ENCODE peak calls at places on chromosomes 3 and 15, in six cellular contexts. X is kidney, W is neural progenitor cell, R is OCI-LY7, I is PC-9, E is H9. D is an unnamed sample.
A peak's percentile ranks its signal among the peaks of the same experiment; 100 is the strongest.

GRCh38 chr15:70963199-70963598 is 70.6 kb downstream of the LRRC49 start:
- DNase-seq in X (no peak), W (no peak), R (no peak), E (no peak), I (no peak), D (no peak)

GRCh38 chr3:45124379-45124778 is 21.8 kb downstream of the CDCP1 start:
- DNase-seq in E (no peak), I (peak; percentile 67), R (no peak), X (no peak), W (no peak), D (peak; percentile 48)

GRCh38 chr3:141940204-141940776 is 63.8 kb downstream of the ATP1B3 start:
- DNase-seq in R (peak; percentile 39), I (peak; percentile 95), E (peak; percentile 47), W (peak; percentile 15), X (peak; percentile 82), D (peak; percentile 95)

GRCh38 chr3:139364549-139364948 is 20.7 kb downstream of the MRPS22 start:
- DNase-seq in X (no peak), I (no peak), W (no peak), E (no peak), R (no peak), D (no peak)

GRCh38 chr3:188446791-188447190 is 292.8 kb downstream of the LPP start:
- DNase-seq in X (no peak), R (peak; percentile 91), E (no peak), I (no peak), W (no peak), D (no peak)

GRCh38 chr15:50182233-50183013 is 427 bp downstream of the SLC27A2 start:
- DNase-seq in I (peak; percentile 34), E (peak; percentile 51), X (peak; percentile 81), R (no peak), W (peak; percentile 61), D (no peak)

GRCh38 chr15:37880009-37880834 is 54.2 kb upstream of the TMCO5A start:
- DNase-seq in X (no peak), I (peak; percentile 22), W (peak; percentile 68), E (no peak), R (peak; percentile 31), D (no peak)

GRCh38 chr3:122407946-122408345 is 7.9 kb downstream of the WDR5B start:
- DNase-seq in X (no peak), R (no peak), E (no peak), I (no peak), W (no peak), D (no peak)

GRCh38 chr3:155019576-155019975 is 60.5 kb upstream of the MME start:
- DNase-seq in E (no peak), X (no peak), W (no peak), I (no peak), R (no peak), D (no peak)

GRCh38 chr3:128907706-128908445 is 28.5 kb downstream of the ACAD9 start:
- DNase-seq in R (no peak), X (no peak), I (no peak), W (no peak), E (no peak), D (no peak)

GRCh38 chr15:63374686-63375520 is 6.7 kb downstream of the CA12 start:
- DNase-seq in E (no peak), I (peak; percentile 38), X (no peak), W (no peak), R (no peak), D (no peak)

GRCh38 chr3:105953831-105954230 is 85.0 kb upstream of the CBLB start:
- DNase-seq in X (no peak), W (no peak), I (no peak), E (no peak), R (no peak), D (no peak)

GRCh38 chr15:85947936-85948335 is 131.7 kb upstream of the AGBL1 start:
- DNase-seq in E (no peak), R (no peak), W (no peak), I (no peak), X (no peak), D (no peak)

GRCh38 chr3:178198329-178198728 is 337.9 kb upstream of the KCNMB2 start:
- DNase-seq in I (no peak), W (no peak), E (no peak), R (no peak), X (no peak), D (no peak)

GRCh38 chr15:40232625-40233070 is 6.2 kb upstream of the PAK6 start:
- DNase-seq in E (no peak), R (no peak), I (peak; percentile 35), W (no peak), X (no peak), D (no peak)

GRCh38 chr3:13497386-13497785 is 17.3 kb downstream of the HDAC11 start:
- DNase-seq in X (peak; percentile 19), W (no peak), E (no peak), R (no peak), I (no peak), D (no peak)
- H3K27ac ChIP-seq in X (no peak overlapping the region), W (no peak overlapping the region), E (no peak overlapping the region), R (no peak overlapping the region), I (no peak overlapping the region), D (no peak overlapping the region)

GRCh38 chr15:66766282-66767228 is 64.5 kb downstream of the SMAD6 start:
- DNase-seq in I (no peak), X (no peak), E (no peak), R (no peak), W (no peak), D (no peak)

GRCh38 chr15:66764067-66764428 is 62.0 kb downstream of the SMAD6 start:
- DNase-seq in X (no peak), I (no peak), E (no peak), R (no peak), W (no peak), D (no peak)

GRCh38 chr15:66767370-66767769 is 65.3 kb downstream of the SMAD6 start:
- DNase-seq in X (no peak), R (no peak), I (no peak), W (no peak), E (no peak), D (no peak)

GRCh38 chr15:66763186-66764066 is 61.4 kb downstream of the SMAD6 start:
- DNase-seq in R (no peak), I (peak; percentile 92), X (peak; percentile 95), E (no peak), W (no peak), D (no peak)

DNA sequence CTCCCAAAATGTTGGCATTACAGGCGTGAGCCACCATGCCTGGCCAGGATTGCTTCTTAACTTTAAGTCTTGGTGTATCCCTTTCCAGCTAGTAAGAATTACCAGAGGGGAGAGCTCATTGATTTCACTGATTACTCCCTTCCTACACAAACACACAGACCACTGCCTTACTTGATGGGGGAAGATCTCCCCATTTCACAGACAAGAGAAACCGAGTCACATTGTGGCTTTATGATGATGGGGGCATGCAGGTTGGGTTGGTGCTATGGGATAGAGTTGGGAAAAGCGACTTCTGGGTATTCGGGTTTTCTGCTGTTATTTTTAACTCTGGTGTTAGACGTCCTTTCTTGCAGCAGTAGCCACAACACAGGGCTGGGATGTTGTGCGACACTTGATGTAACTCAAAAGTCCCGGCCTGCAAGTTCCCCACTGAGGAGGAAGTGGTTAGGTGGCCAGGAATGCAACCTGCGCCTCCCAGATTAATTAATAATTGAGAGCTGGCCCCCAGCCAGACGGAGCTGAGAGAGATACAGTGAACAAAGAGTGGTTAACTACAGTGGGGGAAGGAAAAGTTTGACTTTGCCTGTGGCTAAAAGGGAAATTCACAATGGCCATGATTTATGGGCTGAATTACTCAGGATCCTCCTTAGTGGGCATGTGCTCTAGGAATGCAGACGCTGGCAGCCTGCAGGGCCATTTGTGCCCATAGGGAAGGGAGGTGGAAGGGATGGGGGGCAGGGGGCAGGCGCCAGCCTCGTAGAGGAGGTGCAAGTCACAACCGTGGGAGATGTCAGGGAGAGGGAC is 63.6 kb downstream of the SMAD6 start:
- DNase-seq in R (no peak), X (peak; percentile 93), I (peak; percentile 95), E (no peak), W (no peak), D (peak; percentile 68)
- H3K27ac ChIP-seq in R (no peak overlapping the region), X (peak overlapping the region; percentile 69), I (peak overlapping the region; percentile 71), E (no peak overlapping the region), W (no peak overlapping the region), D (peak overlapping the region; percentile 33)

GRCh38 chr3:47022540-47023161 is 43.2 kb downstream of the NBEAL2 start:
- DNase-seq in X (no peak), W (no peak), I (no peak), R (no peak), E (no peak), D (no peak)

GRCh38 chr3:47028667-47029066 is 49.2 kb downstream of the NBEAL2 start:
- DNase-seq in X (no peak), W (no peak), E (no peak), R (no peak), I (no peak), D (no peak)

GRCh38 chr3:47024932-47025331 is 45.5 kb downstream of the NBEAL2 start:
- DNase-seq in I (no peak), W (no peak), R (no peak), X (no peak), E (no peak), D (no peak)

DNA sequence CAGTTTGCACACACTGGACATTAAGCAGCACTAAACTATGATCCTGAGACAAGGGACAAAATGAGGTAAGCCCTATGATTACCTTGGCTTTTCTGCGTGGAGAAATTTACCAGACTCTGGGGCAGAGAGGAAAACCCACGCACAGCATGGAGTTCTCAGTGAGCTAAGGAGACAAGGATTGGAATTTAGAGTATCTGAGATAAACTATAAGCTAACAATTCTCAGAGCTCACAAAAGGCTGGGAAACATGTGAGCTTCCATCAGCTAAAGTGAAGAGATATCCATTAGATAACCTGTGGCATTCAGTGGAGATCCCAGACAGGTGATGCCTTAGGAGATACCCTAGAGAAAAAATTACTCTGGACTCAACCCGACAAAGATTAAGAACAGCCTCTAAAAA is 48.7 kb downstream of the NBEAL2 start:
- DNase-seq in X (no peak), I (no peak), R (no peak), E (no peak), W (no peak), D (no peak)
- H3K27ac ChIP-seq in X (no peak overlapping the region), I (no peak overlapping the region), R (no peak overlapping the region), E (no peak overlapping the region), W (no peak overlapping the region), D (no peak overlapping the region)

GRCh38 chr3:120848503-120848902 is 59.5 kb upstream of the STXBP5L start:
- DNase-seq in R (no peak), W (no peak), X (no peak), I (no peak), E (no peak), D (no peak)
- H3K27ac ChIP-seq in R (no peak overlapping the region), W (no peak overlapping the region), X (no peak overlapping the region), I (no peak overlapping the region), E (no peak overlapping the region), D (no peak overlapping the region)

D was measured in epithelial cell of prostate.